ENCODE peak calls at places on chromosomes 6 and 20, in seven cellular contexts. One of them, this sample, is unnamed.

GRCh38 chr20:58649288-58650180 is 1.5 kb upstream of the STX16 start:
- DNase-seq in HL-60: no peak
- DNase-seq in astrocyte of the cerebellum: no peak
- DNase-seq in progenitor cell of endocrine pancreas: no peak
- DNase-seq in dorsolateral prefrontal cortex: no peak
- DNase-seq in endothelial cell: peak; percentile 27
- DNase-seq in prostate gland: no peak
- DNase-seq in this sample: no peak

GRCh38 chr6:144305985-144306384 is 20.9 kb downstream of the UTRN start:
- DNase-seq in HL-60: no peak
- DNase-seq in astrocyte of the cerebellum: peak; percentile 57
- DNase-seq in progenitor cell of endocrine pancreas: no peak
- DNase-seq in dorsolateral prefrontal cortex: no peak
- DNase-seq in endothelial cell: no peak
- DNase-seq in prostate gland: no peak
- DNase-seq in this sample: peak; percentile 43

GRCh38 chr6:138795809-138796469 is at the start of gene ECT2L:
- DNase-seq in HL-60: no peak
- DNase-seq in astrocyte of the cerebellum: no peak
- DNase-seq in progenitor cell of endocrine pancreas: peak; percentile 40
- DNase-seq in dorsolateral prefrontal cortex: no peak
- DNase-seq in endothelial cell: peak; percentile 52
- DNase-seq in prostate gland: peak; percentile 15
- DNase-seq in this sample: no peak

GRCh38 chr6:146336200-146336599 is 207.4 kb upstream of the RAB32 start:
- DNase-seq in HL-60: no peak
- DNase-seq in astrocyte of the cerebellum: no peak
- DNase-seq in progenitor cell of endocrine pancreas: no peak
- DNase-seq in dorsolateral prefrontal cortex: no peak
- DNase-seq in endothelial cell: no peak
- DNase-seq in prostate gland: no peak
- DNase-seq in this sample: no peak

GRCh38 chr6:1792989-1793388 is 183.3 kb downstream of the FOXC1 start:
- DNase-seq in HL-60: peak; percentile 47
- DNase-seq in astrocyte of the cerebellum: no peak
- DNase-seq in progenitor cell of endocrine pancreas: no peak
- DNase-seq in dorsolateral prefrontal cortex: no peak
- DNase-seq in endothelial cell: no peak
- DNase-seq in prostate gland: no peak
- DNase-seq in this sample: peak; percentile 12

GRCh38 chr6:12289655-12290489 is at the start of gene EDN1:
- DNase-seq in HL-60: peak; percentile 78
- DNase-seq in astrocyte of the cerebellum: peak; percentile 56
- DNase-seq in progenitor cell of endocrine pancreas: peak; percentile 67
- DNase-seq in dorsolateral prefrontal cortex: peak; percentile 61
- DNase-seq in endothelial cell: peak; percentile 85
- DNase-seq in prostate gland: peak; percentile 84
- DNase-seq in this sample: peak; percentile 88

GRCh38 chr20:57131077-57131476 is 135.4 kb downstream of the BMP7 start:
- DNase-seq in HL-60: no peak
- DNase-seq in astrocyte of the cerebellum: no peak
- DNase-seq in progenitor cell of endocrine pancreas: no peak
- DNase-seq in dorsolateral prefrontal cortex: no peak
- DNase-seq in endothelial cell: no peak
- DNase-seq in prostate gland: no peak
- DNase-seq in this sample: no peak

GRCh38 chr6:80165143-80165542 is 58.7 kb downstream of the BCKDHB start:
- DNase-seq in HL-60: peak; percentile 79
- DNase-seq in astrocyte of the cerebellum: no peak
- DNase-seq in progenitor cell of endocrine pancreas: no peak
- DNase-seq in dorsolateral prefrontal cortex: no peak
- DNase-seq in endothelial cell: no peak
- DNase-seq in prostate gland: no peak
- DNase-seq in this sample: no peak

GRCh38 chr20:59010995-59011873 is 4.2 kb upstream of the CTSZ start:
- DNase-seq in HL-60: no peak
- DNase-seq in astrocyte of the cerebellum: peak; percentile 89
- DNase-seq in progenitor cell of endocrine pancreas: no peak
- DNase-seq in dorsolateral prefrontal cortex: no peak
- DNase-seq in endothelial cell: peak; percentile 79
- DNase-seq in prostate gland: peak; percentile 51
- DNase-seq in this sample: peak; percentile 81

GRCh38 chr20:52593634-52594033 is 378.5 kb upstream of the TSHZ2 start:
- DNase-seq in HL-60: no peak
- DNase-seq in astrocyte of the cerebellum: no peak
- DNase-seq in progenitor cell of endocrine pancreas: no peak
- DNase-seq in dorsolateral prefrontal cortex: no peak
- DNase-seq in endothelial cell: no peak
- DNase-seq in prostate gland: no peak
- DNase-seq in this sample: no peak

GRCh38 chr6:87573307-87574024 is 16.3 kb downstream of the RARS2 start:
- DNase-seq in HL-60: no peak
- DNase-seq in astrocyte of the cerebellum: no peak
- DNase-seq in progenitor cell of endocrine pancreas: no peak
- DNase-seq in dorsolateral prefrontal cortex: no peak
- DNase-seq in endothelial cell: no peak
- DNase-seq in prostate gland: no peak
- DNase-seq in this sample: no peak

GRCh38 chr6:17258763-17259162 is 22.4 kb upstream of the RBM24 start:
- DNase-seq in HL-60: no peak
- DNase-seq in astrocyte of the cerebellum: no peak
- DNase-seq in progenitor cell of endocrine pancreas: no peak
- DNase-seq in dorsolateral prefrontal cortex: no peak
- DNase-seq in endothelial cell: no peak
- DNase-seq in prostate gland: no peak
- DNase-seq in this sample: no peak

GRCh38 chr20:31605902-31606677 is 1.0 kb downstream of the ID1 start:
- DNase-seq in HL-60: peak; percentile 9
- DNase-seq in astrocyte of the cerebellum: no peak
- DNase-seq in progenitor cell of endocrine pancreas: peak; percentile 46
- DNase-seq in dorsolateral prefrontal cortex: no peak
- DNase-seq in endothelial cell: no peak
- DNase-seq in prostate gland: peak; percentile 14
- DNase-seq in this sample: no peak

GRCh38 chr6:34546551-34547321 is 9.4 kb downstream of the SPDEF start:
- DNase-seq in HL-60: no peak
- DNase-seq in astrocyte of the cerebellum: no peak
- DNase-seq in progenitor cell of endocrine pancreas: no peak
- DNase-seq in dorsolateral prefrontal cortex: no peak
- DNase-seq in endothelial cell: no peak
- DNase-seq in prostate gland: peak; percentile 82
- DNase-seq in this sample: no peak

GRCh38 chr20:41499961-41500725 is 118.0 kb downstream of the CHD6 start:
- DNase-seq in HL-60: no peak
- DNase-seq in astrocyte of the cerebellum: no peak
- DNase-seq in progenitor cell of endocrine pancreas: no peak
- DNase-seq in dorsolateral prefrontal cortex: no peak
- DNase-seq in endothelial cell: no peak
- DNase-seq in prostate gland: no peak
- DNase-seq in this sample: peak; percentile 56

GRCh38 chr6:70289299-70289698 is 13.6 kb downstream of the COL9A1 start:
- DNase-seq in HL-60: no peak
- DNase-seq in astrocyte of the cerebellum: no peak
- DNase-seq in progenitor cell of endocrine pancreas: no peak
- DNase-seq in dorsolateral prefrontal cortex: no peak
- DNase-seq in endothelial cell: no peak
- DNase-seq in prostate gland: no peak
- DNase-seq in this sample: no peak

GRCh38 chr20:33158637-33159385 is 9.1 kb upstream of the BPIFA2 start:
- DNase-seq in HL-60: no peak
- DNase-seq in astrocyte of the cerebellum: no peak
- DNase-seq in progenitor cell of endocrine pancreas: peak; percentile 8
- DNase-seq in dorsolateral prefrontal cortex: no peak
- DNase-seq in endothelial cell: no peak
- DNase-seq in prostate gland: no peak
- DNase-seq in this sample: no peak

GRCh38 chr6:80540700-80541099 is 434.2 kb downstream of the BCKDHB start:
- DNase-seq in HL-60: no peak
- DNase-seq in astrocyte of the cerebellum: no peak
- DNase-seq in progenitor cell of endocrine pancreas: no peak
- DNase-seq in dorsolateral prefrontal cortex: no peak
- DNase-seq in endothelial cell: no peak
- DNase-seq in prostate gland: no peak
- DNase-seq in this sample: peak; percentile 18

GRCh38 chr20:44650777-44651493 is 564 bp downstream of the ADA start:
- DNase-seq in HL-60: no peak
- DNase-seq in astrocyte of the cerebellum: no peak
- DNase-seq in progenitor cell of endocrine pancreas: no peak
- DNase-seq in dorsolateral prefrontal cortex: no peak
- DNase-seq in endothelial cell: no peak
- DNase-seq in prostate gland: no peak
- DNase-seq in this sample: no peak

GRCh38 chr6:91781946-91782345 is 1195.1 kb upstream of the MAP3K7 start:
- DNase-seq in HL-60: no peak
- DNase-seq in astrocyte of the cerebellum: no peak
- DNase-seq in progenitor cell of endocrine pancreas: no peak
- DNase-seq in dorsolateral prefrontal cortex: peak; percentile 50
- DNase-seq in endothelial cell: no peak
- DNase-seq in prostate gland: no peak
- DNase-seq in this sample: no peak

GRCh38 chr20:45487231-45487635 is 17.7 kb downstream of the WFDC2 start:
- DNase-seq in HL-60: no peak
- DNase-seq in astrocyte of the cerebellum: no peak
- DNase-seq in progenitor cell of endocrine pancreas: no peak
- DNase-seq in dorsolateral prefrontal cortex: no peak
- DNase-seq in endothelial cell: peak; percentile 28
- DNase-seq in prostate gland: no peak
- DNase-seq in this sample: no peak

GRCh38 chr20:371755-372542 is 8.6 kb upstream of the TRIB3 start:
- DNase-seq in HL-60: peak; percentile 92
- DNase-seq in astrocyte of the cerebellum: no peak
- DNase-seq in progenitor cell of endocrine pancreas: no peak
- DNase-seq in dorsolateral prefrontal cortex: no peak
- DNase-seq in endothelial cell: peak; percentile 41
- DNase-seq in prostate gland: peak; percentile 64
- DNase-seq in this sample: peak; percentile 69

GRCh38 chr6:32175711-32176475 is at the start of gene AGPAT1:
- DNase-seq in HL-60: peak; percentile 98
- DNase-seq in astrocyte of the cerebellum: peak; percentile 95
- DNase-seq in progenitor cell of endocrine pancreas: peak; percentile 89
- DNase-seq in dorsolateral prefrontal cortex: peak; percentile 98
- DNase-seq in endothelial cell: peak; percentile 88
- DNase-seq in prostate gland: peak; percentile 96
- DNase-seq in this sample: peak; percentile 98
- TF ChIP-seq CTCF in HL-60: no peak
- TF ChIP-seq CTCF in astrocyte of the cerebellum: no peak
- TF ChIP-seq CTCF in progenitor cell of endocrine pancreas: no peak
- TF ChIP-seq CTCF in dorsolateral prefrontal cortex: no peak
- TF ChIP-seq CTCF in endothelial cell: no peak
- TF ChIP-seq CTCF in prostate gland: no peak
- TF ChIP-seq CTCF in this sample: no peak

GRCh38 chr20:24991897-24992419 is 593 bp downstream of the APMAP start:
- DNase-seq in HL-60: no peak
- DNase-seq in astrocyte of the cerebellum: no peak
- DNase-seq in progenitor cell of endocrine pancreas: no peak
- DNase-seq in dorsolateral prefrontal cortex: no peak
- DNase-seq in endothelial cell: peak; percentile 24
- DNase-seq in prostate gland: no peak
- DNase-seq in this sample: no peak
- TF ChIP-seq CTCF in HL-60: no peak
- TF ChIP-seq CTCF in astrocyte of the cerebellum: no peak
- TF ChIP-seq CTCF in progenitor cell of endocrine pancreas: no peak
- TF ChIP-seq CTCF in dorsolateral prefrontal cortex: no peak
- TF ChIP-seq CTCF in endothelial cell: no peak
- TF ChIP-seq CTCF in prostate gland: no peak
- TF ChIP-seq CTCF in this sample: no peak

GRCh38 chr6:90611543-90611864 is 24.6 kb upstream of the MAP3K7 start:
- DNase-seq in HL-60: no peak
- DNase-seq in astrocyte of the cerebellum: no peak
- DNase-seq in progenitor cell of endocrine pancreas: no peak
- DNase-seq in dorsolateral prefrontal cortex: no peak
- DNase-seq in endothelial cell: no peak
- DNase-seq in prostate gland: no peak
- DNase-seq in this sample: no peak
- TF ChIP-seq CTCF in HL-60: no peak
- TF ChIP-seq CTCF in astrocyte of the cerebellum: no peak
- TF ChIP-seq CTCF in progenitor cell of endocrine pancreas: no peak
- TF ChIP-seq CTCF in dorsolateral prefrontal cortex: peak; percentile 28
- TF ChIP-seq CTCF in endothelial cell: no peak
- TF ChIP-seq CTCF in prostate gland: no peak
- TF ChIP-seq CTCF in this sample: no peak

GRCh38 chr6:33250731-33251130 is 20.9 kb downstream of the VPS52 start:
- DNase-seq in HL-60: no peak
- DNase-seq in astrocyte of the cerebellum: no peak
- DNase-seq in progenitor cell of endocrine pancreas: no peak
- DNase-seq in dorsolateral prefrontal cortex: no peak
- DNase-seq in endothelial cell: no peak
- DNase-seq in prostate gland: no peak
- DNase-seq in this sample: no peak

GRCh38 chr6:33249732-33250625 is 21.7 kb downstream of the VPS52 start:
- DNase-seq in HL-60: no peak
- DNase-seq in astrocyte of the cerebellum: peak; percentile 41
- DNase-seq in progenitor cell of endocrine pancreas: no peak
- DNase-seq in dorsolateral prefrontal cortex: no peak
- DNase-seq in endothelial cell: peak; percentile 9
- DNase-seq in prostate gland: no peak
- DNase-seq in this sample: peak; percentile 96

GRCh38 chr6:33247977-33248642 is 23.6 kb downstream of the VPS52 start:
- DNase-seq in HL-60: peak; percentile 88
- DNase-seq in astrocyte of the cerebellum: peak; percentile 64
- DNase-seq in progenitor cell of endocrine pancreas: peak; percentile 87
- DNase-seq in dorsolateral prefrontal cortex: peak; percentile 82
- DNase-seq in endothelial cell: peak; percentile 92
- DNase-seq in prostate gland: peak; percentile 88
- DNase-seq in this sample: peak; percentile 75

GRCh38 chr6:33248932-33249731 is 22.5 kb downstream of the VPS52 start:
- DNase-seq in HL-60: peak; percentile 99
- DNase-seq in astrocyte of the cerebellum: peak; percentile 98
- DNase-seq in progenitor cell of endocrine pancreas: peak; percentile 83
- DNase-seq in dorsolateral prefrontal cortex: peak; percentile 97
- DNase-seq in endothelial cell: peak; percentile 91
- DNase-seq in prostate gland: peak; percentile 98
- DNase-seq in this sample: peak; percentile 99

DNA sequence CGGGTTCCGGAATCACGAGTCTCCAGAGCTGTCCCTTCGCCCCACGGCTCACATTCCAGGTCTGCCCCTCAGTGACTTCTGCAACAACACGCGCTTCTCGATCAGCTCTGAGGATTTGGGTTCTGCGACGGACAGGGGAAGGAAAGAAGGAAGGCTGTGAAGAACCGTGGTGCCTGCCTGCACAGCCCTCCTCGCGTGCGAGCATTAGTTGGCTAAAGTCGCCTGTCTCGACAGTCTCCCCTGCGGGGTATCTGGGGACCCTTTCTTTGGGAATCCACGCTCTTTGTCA is 23.1 kb downstream of the VPS52 start:
- DNase-seq in HL-60: no peak
- DNase-seq in astrocyte of the cerebellum: peak; percentile 13
- DNase-seq in progenitor cell of endocrine pancreas: no peak
- DNase-seq in dorsolateral prefrontal cortex: no peak
- DNase-seq in endothelial cell: no peak
- DNase-seq in prostate gland: no peak
- DNase-seq in this sample: peak; percentile 46
- TF ChIP-seq CTCF in HL-60: no peak
- TF ChIP-seq CTCF in astrocyte of the cerebellum: no peak
- TF ChIP-seq CTCF in progenitor cell of endocrine pancreas: peak; percentile 1
- TF ChIP-seq CTCF in dorsolateral prefrontal cortex: no peak
- TF ChIP-seq CTCF in endothelial cell: no peak
- TF ChIP-seq CTCF in prostate gland: no peak
- TF ChIP-seq CTCF in this sample: no peak

This sample was measured in HFFc6.